ENCODE peak calls at places on chromosome 17, in six cellular contexts. K, O, W, N, H and J are unnamed samples.

GRCh38 chr17:74871329-74872076 is 1.3 kb downstream of the FDXR start:
- DNase-seq in W (no peak), H (no peak), K (no peak), O (no peak), N (no peak), J (no peak)

GRCh38 chr17:40696651-40697072 is 6.9 kb downstream of the KRT24 start:
- DNase-seq in K (no peak), H (peak), O (no peak), W (no peak), N (no peak), J (no peak)

GRCh38 chr17:17514993-17515920 is 19.1 kb upstream of the RASD1 start:
- DNase-seq in K (no peak), H (peak), W (no peak), O (no peak), N (peak), J (peak)

GRCh38 chr17:56867948-56868376 is 34.0 kb downstream of the DGKE start:
- DNase-seq in N (no peak), O (peak), W (no peak), K (no peak), H (peak), J (peak)

GRCh38 chr17:57289130-57289529 is 32.8 kb downstream of the MSI2 start:
- DNase-seq in O (no peak), W (no peak), K (no peak), N (no peak), H (no peak), J (no peak)

GRCh38 chr17:17681744-17682292 is 560 bp downstream of the RAI1 start:
- DNase-seq in H (no peak), O (no peak), N (no peak), K (no peak), W (no peak), J (no peak)

GRCh38 chr17:8997994-8998628 is 23.2 kb upstream of the NTN1 start:
- DNase-seq in W (no peak), K (peak), H (peak), N (peak), O (peak), J (no peak)

GRCh38 chr17:32496348-32497078 is 9.7 kb downstream of the CDK5R1 start:
- DNase-seq in K (no peak), N (no peak), W (no peak), O (peak), H (peak), J (peak)

GRCh38 chr17:42026821-42027539 is 7.1 kb downstream of the NKIRAS2 start:
- DNase-seq in O (no peak), W (no peak), H (no peak), K (no peak), N (no peak), J (no peak)